ENCODE peak calls at places on chromosomes 16 and 17, in nine cellular contexts. Q, E, S, T, R, K, B, V and Z are unnamed samples.

GRCh38 chr16:67514382-67514828 is 14.2 kb upstream of the RIPOR1 start:
- DNase-seq in Q (peak), E (peak), S (peak), T (no peak), R (peak), K (peak), B (peak), V (peak), Z (peak)

GRCh38 chr17:58338907-58339774 is 10.5 kb upstream of the TSPOAP1 start:
- DNase-seq in Q (peak), E (no peak), S (no peak), T (no peak), R (peak), K (peak), B (no peak), V (no peak), Z (peak)

GRCh38 chr16:57807968-57808528 is 5.8 kb upstream of the KIFC3 start:
- DNase-seq in Q (peak), E (peak), S (peak), T (no peak), R (peak), K (peak), B (peak), V (peak), Z (peak)

GRCh38 chr17:968812-969766 is 10.5 kb downstream of the NXN start:
- DNase-seq in Q (no peak), E (no peak), S (no peak), T (no peak), R (no peak), K (peak), B (no peak), V (no peak), Z (no peak)

GRCh38 chr16:12320298-12320706 is 343.8 kb downstream of the SNX29 start:
- DNase-seq in Q (no peak), E (no peak), S (no peak), T (peak), R (no peak), K (peak), B (no peak), V (no peak), Z (no peak)

GRCh38 chr16:9900576-9900975 is 281.7 kb downstream of the GRIN2A start:
- DNase-seq in Q (no peak), E (no peak), S (no peak), T (no peak), R (no peak), K (no peak), B (no peak), V (no peak), Z (no peak)

GRCh38 chr16:61829631-61830030 is 206.6 kb downstream of the CDH8 start:
- DNase-seq in Q (no peak), E (no peak), S (no peak), T (no peak), R (no peak), K (peak), B (no peak), V (no peak), Z (no peak)

GRCh38 chr16:57611184-57611583 is 17.2 kb upstream of the ADGRG1 start:
- DNase-seq in Q (no peak), E (no peak), S (no peak), T (no peak), R (no peak), K (peak), B (no peak), V (no peak), Z (peak)

GRCh38 chr16:11350531-11351335 is 5.5 kb downstream of the RMI2 start:
- DNase-seq in Q (no peak), E (no peak), S (no peak), T (peak), R (no peak), K (peak), B (no peak), V (no peak), Z (peak)

GRCh38 chr17:72683506-72684404 is 408.7 kb downstream of the SLC39A11 start:
- DNase-seq in Q (no peak), E (peak), S (peak), T (peak), R (peak), K (peak), B (no peak), V (no peak), Z (peak)

GRCh38 chr17:2253768-2254406 is 49.7 kb downstream of the SMG6 start:
- DNase-seq in Q (no peak), E (no peak), S (no peak), T (no peak), R (no peak), K (no peak), B (no peak), V (no peak), Z (no peak)

GRCh38 chr16:87201777-87202176 is 115.4 kb downstream of the C16orf95 start:
- DNase-seq in Q (no peak), E (no peak), S (no peak), T (no peak), R (no peak), K (peak), B (no peak), V (no peak), Z (no peak)

GRCh38 chr17:33927732-33928133 is 327.4 kb upstream of the CCL2 start:
- DNase-seq in Q (peak), E (no peak), S (no peak), T (no peak), R (no peak), K (no peak), B (peak), V (no peak), Z (no peak)

GRCh38 chr17:6435968-6436367 is 1.0 kb upstream of the AIPL1 start:
- DNase-seq in Q (peak), E (peak), S (peak), T (peak), R (peak), K (peak), B (peak), V (no peak), Z (peak)

GRCh38 chr16:46746821-46747776 is 1.0 kb downstream of the MYLK3 start:
- DNase-seq in Q (peak), E (no peak), S (peak), T (no peak), R (peak), K (peak), B (peak), V (peak), Z (no peak)